ENCODE peak calls at places on chromosomes 7 and 10, in eight cellular contexts. O, Q, C, R, N, T, F and E are unnamed samples.

GRCh38 chr10:62045765-62046521 is 144.4 kb downstream of the ARID5B start:
- DNase-seq in T (no peak), C (no peak), N (peak), Q (no peak), O (no peak), R (peak), F (peak), E (peak)

GRCh38 chr7:13257661-13258060 is 570.2 kb downstream of the ARL4A start:
- DNase-seq in T (no peak), Q (no peak), O (no peak), R (no peak), N (no peak), C (no peak), F (no peak), E (no peak)

GRCh38 chr7:12524794-12525386 is 45.6 kb upstream of the SCIN start:
- DNase-seq in T (no peak), F (peak), Q (no peak), N (peak), C (peak), O (no peak), R (peak), E (peak)

GRCh38 chr10:24953350-24954074 is 1.1 kb upstream of the PRTFDC1 start:
- DNase-seq in N (peak), T (no peak), R (no peak), F (peak), C (no peak), Q (no peak), O (no peak), E (no peak)

GRCh38 chr7:80548790-80549530 is 37.1 kb upstream of the GNAT3 start:
- DNase-seq in R (no peak), F (peak), O (no peak), Q (no peak), T (no peak), C (no peak), N (peak), E (no peak)

GRCh38 chr7:97226541-97226940 is 109.0 kb downstream of the SDHAF3 start:
- DNase-seq in R (no peak), T (no peak), C (no peak), Q (no peak), O (no peak), F (no peak), N (no peak), E (no peak)

GRCh38 chr7:94375713-94376112 is 19.0 kb upstream of the COL1A2 start:
- DNase-seq in R (peak), T (no peak), N (peak), C (peak), O (no peak), Q (no peak), F (peak), E (no peak)

GRCh38 chr10:17379151-17379690 is 75.2 kb downstream of the ST8SIA6 start:
- DNase-seq in N (no peak), C (no peak), F (no peak), R (no peak), O (no peak), Q (no peak), T (no peak), E (no peak)

GRCh38 chr10:27745380-27745718 is 270 bp downstream of the MKX start:
- DNase-seq in N (no peak), F (no peak), Q (no peak), R (no peak), C (no peak), O (no peak), T (peak), E (no peak)

GRCh38 chr7:24419070-24419469 is 135.1 kb downstream of the NPY start:
- DNase-seq in C (no peak), N (no peak), O (no peak), R (no peak), T (no peak), Q (no peak), F (peak), E (no peak)

GRCh38 chr7:28685660-28686417 is 272.3 kb downstream of the TRIL start:
- DNase-seq in O (peak), F (peak), C (peak), N (peak), Q (peak), R (peak), T (peak), E (peak)

GRCh38 chr10:83701799-83702198 is 437.5 kb upstream of the GHITM start:
- DNase-seq in T (no peak), F (no peak), N (no peak), O (no peak), Q (no peak), R (no peak), C (no peak), E (no peak)

GRCh38 chr10:49299816-49300139 is 808 bp downstream of the C10orf71 start:
- DNase-seq in Q (no peak), O (no peak), R (no peak), C (no peak), F (no peak), T (no peak), N (no peak), E (no peak)

GRCh38 chr7:139358541-139359365 is 941 bp upstream of the LUC7L2 start:
- DNase-seq in N (peak), Q (peak), F (peak), O (no peak), T (peak), R (no peak), C (peak), E (no peak)

GRCh38 chr7:116395125-116395791 is 104.3 kb upstream of the CAV2 start:
- DNase-seq in N (peak), R (peak), Q (no peak), C (peak), T (no peak), O (peak), F (peak), E (peak)

GRCh38 chr10:13099144-13099665 is 758 bp upstream of the OPTN start:
- DNase-seq in T (peak), Q (peak), F (peak), R (no peak), O (no peak), C (peak), N (peak), E (no peak)
- TF ChIP-seq CTCF in T (peak), Q (no peak), F (peak), R (peak), O (peak), C (peak), N (peak), E (peak)

DNA sequence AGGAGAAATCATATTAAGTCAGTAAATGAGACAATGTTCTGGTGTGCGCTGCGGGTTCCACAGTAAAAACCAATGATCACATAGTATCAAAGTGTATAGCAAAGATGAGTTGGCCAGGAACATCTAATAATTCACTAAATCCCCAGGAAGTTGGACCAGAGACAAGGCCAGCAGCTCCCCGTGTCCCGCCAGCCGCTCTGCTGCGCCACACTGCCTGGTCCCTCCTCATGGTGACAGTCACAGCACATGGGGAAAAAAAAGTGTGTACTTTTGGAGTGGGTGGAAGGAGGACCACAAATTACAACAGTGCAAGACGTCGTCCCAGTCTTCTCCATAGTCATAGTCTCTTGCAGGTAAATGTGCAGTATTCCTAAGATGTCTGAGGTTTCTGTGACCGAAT is 239.0 kb upstream of the RNF32 start:
- DNase-seq in T (no peak), O (no peak), N (no peak), C (no peak), F (no peak), R (no peak), Q (no peak), E (no peak)
- H3K4me3 ChIP-seq in T (no peak), O (no peak), N (no peak), C (no peak), F (no peak), R (no peak), Q (no peak), E (no peak)

GRCh38 chr7:106655703-106656498 is 5.1 kb downstream of the CCDC71L start:
- DNase-seq in O (no peak), C (no peak), T (no peak), R (no peak), Q (no peak), F (no peak), N (no peak), E (no peak)

GRCh38 chr7:106653488-106653887 is 7.5 kb downstream of the CCDC71L start:
- DNase-seq in C (no peak), R (no peak), O (no peak), Q (no peak), N (no peak), T (no peak), F (no peak), E (no peak)

GRCh38 chr7:106652909-106653308 is 8.0 kb downstream of the CCDC71L start:
- DNase-seq in R (no peak), T (no peak), C (no peak), Q (no peak), N (no peak), O (no peak), F (no peak), E (no peak)

GRCh38 chr7:106657085-106657991 is 3.6 kb downstream of the CCDC71L start:
- DNase-seq in C (no peak), N (peak), Q (no peak), R (no peak), F (peak), O (no peak), T (no peak), E (no peak)

GRCh38 chr7:106652092-106652491 is 8.9 kb downstream of the CCDC71L start:
- DNase-seq in N (no peak), O (no peak), R (no peak), Q (no peak), C (no peak), F (no peak), T (no peak), E (no peak)
- TF ChIP-seq CTCF in N (no peak), O (no peak), R (no peak), Q (no peak), C (no peak), F (no peak), T (no peak), E (no peak)

GRCh38 chr10:31483546-31483945 is 164.5 kb downstream of the ZEB1 start:
- DNase-seq in N (no peak), Q (no peak), R (no peak), T (no peak), C (no peak), O (no peak), F (no peak), E (no peak)

GRCh38 chr10:31479752-31480151 is 160.7 kb downstream of the ZEB1 start:
- DNase-seq in Q (no peak), R (no peak), F (no peak), C (no peak), N (peak), T (no peak), O (no peak), E (no peak)

GRCh38 chr10:31484407-31485135 is 165.6 kb downstream of the ZEB1 start:
- DNase-seq in N (peak), Q (no peak), T (no peak), F (peak), R (no peak), C (no peak), O (no peak), E (no peak)
- H3K4me3 ChIP-seq in N (no peak), Q (no peak), T (no peak), F (no peak), R (no peak), C (no peak), O (no peak), E (no peak)

DNA sequence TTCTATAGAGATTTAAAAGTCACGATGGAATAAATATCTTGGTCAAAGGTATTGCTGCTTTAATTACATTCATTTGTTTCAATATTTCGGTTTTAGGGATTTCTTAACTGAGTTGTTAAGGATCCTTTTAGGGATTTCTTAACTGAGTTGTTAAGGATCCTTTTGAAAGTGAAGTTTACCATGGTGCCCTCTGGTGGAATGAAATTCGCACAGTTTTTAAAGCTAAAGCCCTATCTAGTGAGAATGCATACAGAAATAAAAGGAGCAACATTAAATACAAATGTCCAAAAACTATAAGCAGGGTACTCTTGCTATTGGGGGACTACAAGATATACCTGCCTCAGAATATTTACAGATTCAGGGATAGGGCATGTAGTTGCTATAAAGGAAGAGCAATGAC is 193.7 kb downstream of the RNLS start:
- DNase-seq in R (peak), F (peak), N (peak), Q (peak), C (peak), O (no peak), T (peak), E (peak)
- TF ChIP-seq CTCF in R (peak), F (peak), N (peak), Q (peak), C (peak), O (peak), T (peak), E (peak)

DNA sequence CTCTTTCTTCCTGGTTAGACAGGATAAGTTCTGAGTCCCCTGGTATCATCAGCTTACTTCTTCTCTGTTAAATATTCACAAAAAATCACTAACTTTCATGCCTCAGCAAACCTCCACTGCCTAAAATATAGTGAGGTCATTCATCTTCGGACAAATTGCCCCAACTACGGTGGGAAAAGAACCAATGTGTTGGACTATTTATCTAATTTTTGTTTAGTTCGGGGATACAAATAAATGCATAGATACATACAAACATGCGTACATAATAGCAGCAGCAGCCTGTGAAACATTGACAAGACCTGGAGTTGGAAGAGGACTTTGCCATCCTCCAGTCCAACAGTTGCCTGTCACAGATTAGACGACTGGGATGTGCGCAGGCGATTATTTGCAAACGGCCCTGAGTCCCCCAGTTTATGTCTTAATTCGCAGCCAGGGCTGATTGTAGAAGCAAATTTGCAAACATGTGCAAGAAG is 51.5 kb downstream of the EGFR start:
- DNase-seq in C (no peak), T (no peak), O (no peak), N (no peak), Q (no peak), R (no peak), F (no peak), E (peak)
- H3K4me3 ChIP-seq in C (no peak), T (no peak), O (no peak), N (no peak), Q (no peak), R (no peak), F (no peak), E (no peak)

GRCh38 chr7:73978681-73979563 is 49.1 kb upstream of the ELN start:
- DNase-seq in C (peak), T (peak), F (peak), R (no peak), N (no peak), O (no peak), Q (no peak), E (no peak)
- TF ChIP-seq CTCF in C (peak), T (peak), F (peak), R (peak), N (peak), O (peak), Q (no peak), E (peak)